ENCODE peak calls at places on chromosomes 2 and 18, in eight cellular contexts. H, J, B, O, P, V, A and K are unnamed samples.

GRCh38 chr2:61928816-61929471 is 23.5 kb downstream of the COMMD1 start:
- DNase-seq in B (peak), O (peak), A (no peak), J (peak), P (no peak), V (peak), H (no peak), K (peak)

GRCh38 chr2:120759543-120760331 is 24.1 kb downstream of the GLI2 start:
- DNase-seq in V (no peak), B (no peak), J (no peak), O (no peak), A (peak), H (no peak), P (no peak), K (no peak)

GRCh38 chr2:152098798-152099654 is at the start of gene CACNB4:
- DNase-seq in A (no peak), O (peak), V (peak), B (peak), H (peak), P (no peak), J (no peak), K (peak)

GRCh38 chr2:227853765-227854271 is 17.6 kb upstream of the DAW1 start:
- DNase-seq in H (no peak), B (peak), O (peak), V (peak), P (no peak), J (no peak), A (no peak), K (peak)

GRCh38 chr2:180733330-180733729 is 247.1 kb upstream of the UBE2E3 start:
- DNase-seq in A (no peak), P (no peak), J (no peak), V (no peak), H (no peak), O (no peak), B (no peak), K (no peak)

GRCh38 chr2:238872026-238872425 is 24.1 kb downstream of the TWIST2 start:
- DNase-seq in V (no peak), O (no peak), A (peak), J (no peak), B (no peak), H (no peak), P (no peak), K (no peak)

GRCh38 chr2:8230466-8230865 is 451.4 kb upstream of the ID2 start:
- DNase-seq in H (no peak), V (no peak), O (no peak), B (no peak), P (no peak), J (no peak), A (no peak), K (no peak)

GRCh38 chr2:55090702-55091101 is 40.5 kb upstream of the RTN4 start:
- DNase-seq in B (peak), H (no peak), A (no peak), V (peak), J (no peak), P (no peak), O (no peak), K (peak)

GRCh38 chr2:201182650-201183372 is at the start of gene CASP10:
- DNase-seq in A (no peak), B (peak), O (peak), H (peak), V (peak), J (no peak), P (no peak), K (peak)

GRCh38 chr18:80109676-80110078 is 615 bp downstream of the ADNP2 start:
- DNase-seq in H (peak), J (no peak), O (peak), P (no peak), B (peak), V (peak), A (peak), K (peak)